ENCODE peak calls at places on chromosomes 16 and 17, in six cellular contexts. One of them, this sample, is unnamed.
A peak's percentile ranks its signal among the peaks of the same experiment; 100 is the strongest.

GRCh38 chr17:40070895-40071719 is 8.3 kb downstream of the THRA start:
- DNase-seq in AG09309: no peak
- DNase-seq in C1 segment of cervical spinal cord: no peak
- DNase-seq in activated CD4-positive, alpha-beta T cell treated with anti-CD3 and anti-CD28 coated beads for 1 hour: no peak
- DNase-seq in GM23248: peak; percentile 44
- DNase-seq in left cardiac atrium: peak; percentile 66
- DNase-seq in this sample: no peak

GRCh38 chr16:54431041-54431996 is 144.7 kb upstream of the IRX3 start:
- DNase-seq in GM23248: peak; percentile 79
- DNase-seq in C1 segment of cervical spinal cord: no peak
- DNase-seq in left cardiac atrium: no peak
- DNase-seq in activated CD4-positive, alpha-beta T cell treated with anti-CD3 and anti-CD28 coated beads for 1 hour: no peak
- DNase-seq in AG09309: no peak
- DNase-seq in this sample: peak; percentile 80

GRCh38 chr17:13311301-13311700 is 290.4 kb downstream of the HS3ST3A1 start:
- DNase-seq in C1 segment of cervical spinal cord: no peak
- DNase-seq in left cardiac atrium: no peak
- DNase-seq in AG09309: peak; percentile 74
- DNase-seq in activated CD4-positive, alpha-beta T cell treated with anti-CD3 and anti-CD28 coated beads for 1 hour: no peak
- DNase-seq in GM23248: peak; percentile 90
- DNase-seq in this sample: peak; percentile 93

GRCh38 chr16:68331879-68332410 is 21.1 kb downstream of the PRMT7 start:
- DNase-seq in GM23248: peak; percentile 68
- DNase-seq in AG09309: no peak
- DNase-seq in activated CD4-positive, alpha-beta T cell treated with anti-CD3 and anti-CD28 coated beads for 1 hour: no peak
- DNase-seq in C1 segment of cervical spinal cord: no peak
- DNase-seq in left cardiac atrium: no peak
- DNase-seq in this sample: peak; percentile 64

GRCh38 chr16:22296225-22297113 is 740 bp upstream of the POLR3E start:
- DNase-seq in AG09309: no peak
- DNase-seq in activated CD4-positive, alpha-beta T cell treated with anti-CD3 and anti-CD28 coated beads for 1 hour: no peak
- DNase-seq in left cardiac atrium: no peak
- DNase-seq in GM23248: peak; percentile 39
- DNase-seq in C1 segment of cervical spinal cord: peak; percentile 39
- DNase-seq in this sample: no peak

GRCh38 chr17:49523706-49524472 is 28.8 kb downstream of the NGFR start:
- DNase-seq in C1 segment of cervical spinal cord: peak; percentile 43
- DNase-seq in GM23248: peak; percentile 37
- DNase-seq in left cardiac atrium: peak; percentile 26
- DNase-seq in activated CD4-positive, alpha-beta T cell treated with anti-CD3 and anti-CD28 coated beads for 1 hour: no peak
- DNase-seq in AG09309: no peak
- DNase-seq in this sample: peak; percentile 13

GRCh38 chr16:672851-673250 is 2.6 kb upstream of the RHBDL1 start:
- DNase-seq in activated CD4-positive, alpha-beta T cell treated with anti-CD3 and anti-CD28 coated beads for 1 hour: no peak
- DNase-seq in AG09309: no peak
- DNase-seq in left cardiac atrium: no peak
- DNase-seq in GM23248: no peak
- DNase-seq in C1 segment of cervical spinal cord: no peak
- DNase-seq in this sample: no peak

GRCh38 chr16:30651124-30652004 is 604 bp downstream of the PRR14 start:
- DNase-seq in AG09309: no peak
- DNase-seq in left cardiac atrium: peak; percentile 76
- DNase-seq in C1 segment of cervical spinal cord: peak; percentile 51
- DNase-seq in GM23248: peak; percentile 87
- DNase-seq in activated CD4-positive, alpha-beta T cell treated with anti-CD3 and anti-CD28 coated beads for 1 hour: peak; percentile 59
- DNase-seq in this sample: peak; percentile 67

GRCh38 chr17:2238432-2239169 is 65.0 kb downstream of the SMG6 start:
- DNase-seq in C1 segment of cervical spinal cord: peak; percentile 12
- DNase-seq in activated CD4-positive, alpha-beta T cell treated with anti-CD3 and anti-CD28 coated beads for 1 hour: no peak
- DNase-seq in AG09309: no peak
- DNase-seq in GM23248: peak; percentile 51
- DNase-seq in left cardiac atrium: peak; percentile 38
- DNase-seq in this sample: peak; percentile 40

GRCh38 chr17:50688168-50688719 is 19.5 kb downstream of the ANKRD40 start:
- DNase-seq in C1 segment of cervical spinal cord: no peak
- DNase-seq in activated CD4-positive, alpha-beta T cell treated with anti-CD3 and anti-CD28 coated beads for 1 hour: no peak
- DNase-seq in AG09309: no peak
- DNase-seq in GM23248: no peak
- DNase-seq in left cardiac atrium: no peak
- DNase-seq in this sample: no peak

GRCh38 chr16:72612271-72612670 is 435.7 kb downstream of the ZFHX3 start:
- DNase-seq in GM23248: peak; percentile 10
- DNase-seq in C1 segment of cervical spinal cord: no peak
- DNase-seq in activated CD4-positive, alpha-beta T cell treated with anti-CD3 and anti-CD28 coated beads for 1 hour: no peak
- DNase-seq in AG09309: no peak
- DNase-seq in left cardiac atrium: no peak
- DNase-seq in this sample: peak; percentile 36

This sample was measured in EH.